ENCODE peak calls at places on chromosomes 12 and 14, in nine cellular contexts. Y, N, T, L, K, J, G, E and W are unnamed samples.
A peak's percentile ranks its signal among the peaks of the same experiment; 100 is the strongest.

GRCh38 chr14:103819503-103820307 is 27.7 kb downstream of the PPP1R13B start:
- DNase-seq in Y (peak; percentile 65), N (peak; percentile 62), T (peak; percentile 55), L (no peak), K (no peak), J (no peak), G (peak; percentile 47), E (no peak), W (no peak)

GRCh38 chr12:124909831-124910560 is 4.5 kb downstream of the UBC start:
- DNase-seq in Y (no peak), N (no peak), T (no peak), L (no peak), K (peak; percentile 63), J (peak; percentile 56), G (no peak), E (no peak), W (no peak)

GRCh38 chr14:97411938-97412612 is 614.9 kb downstream of the VRK1 start:
- DNase-seq in Y (no peak), N (peak; percentile 64), T (no peak), L (no peak), K (no peak), J (no peak), G (no peak), E (no peak), W (no peak)

GRCh38 chr14:74670726-74671125 is 42.2 kb downstream of the AREL1 start:
- DNase-seq in Y (no peak), N (no peak), T (no peak), L (no peak), K (peak; percentile 61), J (no peak), G (no peak), E (no peak), W (no peak)

GRCh38 chr14:57879516-57879915 is 13.6 kb upstream of the SLC35F4 start:
- DNase-seq in Y (no peak), N (no peak), T (no peak), L (no peak), K (no peak), J (no peak), G (no peak), E (no peak), W (no peak)

GRCh38 chr12:97957109-97957508 is 494.5 kb downstream of the RMST start:
- DNase-seq in Y (no peak), N (no peak), T (no peak), L (no peak), K (no peak), J (no peak), G (no peak), E (no peak), W (no peak)

GRCh38 chr14:68546839-68547238 is 246.0 kb downstream of the ZFP36L1 start:
- DNase-seq in Y (no peak), N (no peak), T (no peak), L (no peak), K (peak; percentile 92), J (peak; percentile 67), G (no peak), E (no peak), W (no peak)

GRCh38 chr12:101743242-101743641 is 4.0 kb upstream of the SYCP3 start:
- DNase-seq in Y (no peak), N (no peak), T (no peak), L (no peak), K (no peak), J (no peak), G (no peak), E (no peak), W (no peak)

GRCh38 chr14:37819155-37820015 is 224.0 kb downstream of the TTC6 start:
- DNase-seq in Y (no peak), N (no peak), T (no peak), L (no peak), K (peak; percentile 88), J (no peak), G (no peak), E (no peak), W (no peak)

GRCh38 chr12:117101953-117102833 is 3.0 kb upstream of the TESC start:
- DNase-seq in Y (no peak), N (no peak), T (peak; percentile 20), L (no peak), K (no peak), J (no peak), G (no peak), E (no peak), W (no peak)